ENCODE peak calls at places on chromosomes 5 and 9, in eight cellular contexts. One of them, this sample, is unnamed.

GRCh38 chr5:158858011-158858410 is 241.7 kb downstream of the EBF1 start:
- DNase-seq in body of pancreas: no peak
- DNase-seq in HuH-7: no peak
- DNase-seq in AG20443: no peak
- DNase-seq in HT1080: no peak
- DNase-seq in substantia nigra: no peak
- DNase-seq in A549: no peak
- DNase-seq in iris pigment epithelial cell: no peak
- DNase-seq in this sample: no peak

GRCh38 chr9:93582550-93582949 is 6.2 kb downstream of the PHF2 start:
- DNase-seq in body of pancreas: no peak
- DNase-seq in HuH-7: no peak
- DNase-seq in AG20443: no peak
- DNase-seq in HT1080: no peak
- DNase-seq in substantia nigra: no peak
- DNase-seq in A549: no peak
- DNase-seq in iris pigment epithelial cell: no peak
- DNase-seq in this sample: no peak

GRCh38 chr9:123614503-123615258 is 258.7 kb downstream of the CRB2 start:
- DNase-seq in body of pancreas: no peak
- DNase-seq in HuH-7: no peak
- DNase-seq in AG20443: no peak
- DNase-seq in HT1080: no peak
- DNase-seq in substantia nigra: no peak
- DNase-seq in A549: no peak
- DNase-seq in iris pigment epithelial cell: no peak
- DNase-seq in this sample: no peak

GRCh38 chr9:137982132-137982666 is 104.6 kb downstream of the CACNA1B start:
- DNase-seq in body of pancreas: no peak
- DNase-seq in HuH-7: no peak
- DNase-seq in AG20443: no peak
- DNase-seq in HT1080: peak
- DNase-seq in substantia nigra: no peak
- DNase-seq in A549: peak
- DNase-seq in iris pigment epithelial cell: peak
- DNase-seq in this sample: no peak

GRCh38 chr9:26193237-26193636 is 515.0 kb upstream of the TUSC1 start:
- DNase-seq in body of pancreas: no peak
- DNase-seq in HuH-7: no peak
- DNase-seq in AG20443: no peak
- DNase-seq in HT1080: no peak
- DNase-seq in substantia nigra: no peak
- DNase-seq in A549: no peak
- DNase-seq in iris pigment epithelial cell: no peak
- DNase-seq in this sample: no peak

GRCh38 chr9:28435456-28435855 is 862.2 kb upstream of the C9orf72 start:
- DNase-seq in body of pancreas: no peak
- DNase-seq in HuH-7: no peak
- DNase-seq in AG20443: no peak
- DNase-seq in HT1080: no peak
- DNase-seq in substantia nigra: no peak
- DNase-seq in A549: no peak
- DNase-seq in iris pigment epithelial cell: no peak
- DNase-seq in this sample: no peak

GRCh38 chr5:43410414-43410813 is 1.8 kb downstream of the CCL28 start:
- DNase-seq in body of pancreas: no peak
- DNase-seq in HuH-7: no peak
- DNase-seq in AG20443: no peak
- DNase-seq in HT1080: no peak
- DNase-seq in substantia nigra: no peak
- DNase-seq in A549: no peak
- DNase-seq in iris pigment epithelial cell: no peak
- DNase-seq in this sample: no peak

GRCh38 chr9:121350993-121351561 is 19.0 kb downstream of the STOM start:
- DNase-seq in body of pancreas: peak
- DNase-seq in HuH-7: no peak
- DNase-seq in AG20443: peak
- DNase-seq in HT1080: peak
- DNase-seq in substantia nigra: no peak
- DNase-seq in A549: peak
- DNase-seq in iris pigment epithelial cell: peak
- DNase-seq in this sample: no peak

GRCh38 chr5:143652104-143652700 is 159.8 kb upstream of the HMHB1 start:
- DNase-seq in body of pancreas: no peak
- DNase-seq in HuH-7: no peak
- DNase-seq in AG20443: peak
- DNase-seq in HT1080: peak
- DNase-seq in substantia nigra: no peak
- DNase-seq in A549: no peak
- DNase-seq in iris pigment epithelial cell: peak
- DNase-seq in this sample: no peak

GRCh38 chr9:124008307-124008854 is 3.2 kb upstream of the LHX2 start:
- DNase-seq in body of pancreas: no peak
- DNase-seq in HuH-7: no peak
- DNase-seq in AG20443: peak
- DNase-seq in HT1080: no peak
- DNase-seq in substantia nigra: no peak
- DNase-seq in A549: no peak
- DNase-seq in iris pigment epithelial cell: no peak
- DNase-seq in this sample: no peak

GRCh38 chr9:127423591-127423933 is 620 bp upstream of the ZNF79 start:
- DNase-seq in body of pancreas: no peak
- DNase-seq in HuH-7: no peak
- DNase-seq in AG20443: peak
- DNase-seq in HT1080: no peak
- DNase-seq in substantia nigra: no peak
- DNase-seq in A549: no peak
- DNase-seq in iris pigment epithelial cell: no peak
- DNase-seq in this sample: no peak

GRCh38 chr5:179368806-179369529 is 23.7 kb upstream of the ADAMTS2 start:
- DNase-seq in body of pancreas: no peak
- DNase-seq in HuH-7: no peak
- DNase-seq in AG20443: no peak
- DNase-seq in HT1080: no peak
- DNase-seq in substantia nigra: no peak
- DNase-seq in A549: no peak
- DNase-seq in iris pigment epithelial cell: no peak
- DNase-seq in this sample: no peak

GRCh38 chr5:102582706-102583105 is 83.9 kb upstream of the SLCO6A1 start:
- DNase-seq in body of pancreas: no peak
- DNase-seq in HuH-7: no peak
- DNase-seq in AG20443: peak
- DNase-seq in HT1080: no peak
- DNase-seq in substantia nigra: no peak
- DNase-seq in A549: no peak
- DNase-seq in iris pigment epithelial cell: peak
- DNase-seq in this sample: no peak

GRCh38 chr9:102841376-102841775 is 153.8 kb upstream of the CYLC2 start:
- DNase-seq in body of pancreas: no peak
- DNase-seq in HuH-7: no peak
- DNase-seq in AG20443: no peak
- DNase-seq in HT1080: no peak
- DNase-seq in substantia nigra: no peak
- DNase-seq in A549: peak
- DNase-seq in iris pigment epithelial cell: no peak
- DNase-seq in this sample: no peak

GRCh38 chr9:127661342-127661741 is 45.4 kb upstream of the CFAP157 start:
- DNase-seq in body of pancreas: no peak
- DNase-seq in HuH-7: no peak
- DNase-seq in AG20443: no peak
- DNase-seq in HT1080: no peak
- DNase-seq in substantia nigra: no peak
- DNase-seq in A549: no peak
- DNase-seq in iris pigment epithelial cell: no peak
- DNase-seq in this sample: no peak

GRCh38 chr9:116494815-116495634 is 192.1 kb upstream of the TRIM32 start:
- DNase-seq in body of pancreas: peak
- DNase-seq in HuH-7: peak
- DNase-seq in AG20443: no peak
- DNase-seq in HT1080: no peak
- DNase-seq in substantia nigra: no peak
- DNase-seq in A549: peak
- DNase-seq in iris pigment epithelial cell: no peak
- DNase-seq in this sample: no peak

GRCh38 chr9:4842734-4843133 is 50.0 kb downstream of the RCL1 start:
- DNase-seq in body of pancreas: no peak
- DNase-seq in HuH-7: no peak
- DNase-seq in AG20443: no peak
- DNase-seq in HT1080: no peak
- DNase-seq in substantia nigra: no peak
- DNase-seq in A549: no peak
- DNase-seq in iris pigment epithelial cell: no peak
- DNase-seq in this sample: no peak

GRCh38 chr5:58188287-58188651 is 271.6 kb downstream of the PLK2 start:
- DNase-seq in body of pancreas: no peak
- DNase-seq in HuH-7: no peak
- DNase-seq in AG20443: peak
- DNase-seq in HT1080: peak
- DNase-seq in substantia nigra: no peak
- DNase-seq in A549: peak
- DNase-seq in iris pigment epithelial cell: peak
- DNase-seq in this sample: no peak

GRCh38 chr5:173970878-173971650 is 17.9 kb upstream of the C5orf47 start:
- DNase-seq in body of pancreas: no peak
- DNase-seq in HuH-7: no peak
- DNase-seq in AG20443: no peak
- DNase-seq in HT1080: no peak
- DNase-seq in substantia nigra: no peak
- DNase-seq in A549: no peak
- DNase-seq in iris pigment epithelial cell: no peak
- DNase-seq in this sample: no peak

GRCh38 chr5:98428806-98429205 is 344.7 kb upstream of the RGMB start:
- DNase-seq in body of pancreas: peak
- DNase-seq in HuH-7: no peak
- DNase-seq in AG20443: no peak
- DNase-seq in HT1080: peak
- DNase-seq in substantia nigra: no peak
- DNase-seq in A549: no peak
- DNase-seq in iris pigment epithelial cell: peak
- DNase-seq in this sample: no peak

This sample was measured in GOT3.